ENCODE peak calls at places on chromosomes 4 and X, in five cellular contexts. M is HCT116, B is GM23338, Q is neural progenitor cell, A is OCI-LY7. T is an unnamed sample.

GRCh38 chr4:105306820-105307219 is 160.1 kb downstream of the TET2 start:
- DNase-seq in M (no peak), Q (no peak), B (no peak), A (no peak), T (no peak)

GRCh38 chr4:38094419-38094818 is 134.2 kb downstream of the PTTG2 start:
- DNase-seq in A (no peak), Q (no peak), B (peak; percentile 38), M (no peak), T (no peak)

GRCh38 chrX:21683910-21684309 is 25.8 kb upstream of the KLHL34 start:
- DNase-seq in M (no peak), B (no peak), A (no peak), Q (no peak), T (no peak)

GRCh38 chr4:95510145-95510544 is 38.6 kb downstream of the UNC5C start:
- DNase-seq in M (no peak), Q (peak; percentile 21), B (peak; percentile 55), A (peak; percentile 14), T (peak; percentile 36)

GRCh38 chrX:117996918-117997480 is 119.6 kb downstream of the KLHL13 start:
- DNase-seq in Q (no peak), M (no peak), B (peak; percentile 14), A (no peak), T (peak; percentile 65)

GRCh38 chr4:78337621-78338020 is 213.9 kb upstream of the ANXA3 start:
- DNase-seq in B (no peak), M (no peak), Q (no peak), A (no peak), T (no peak)

GRCh38 chrX:133685806-133686205 is 270.5 kb upstream of the GPC4 start:
- DNase-seq in A (no peak), Q (no peak), B (peak; percentile 40), M (no peak), T (no peak)

GRCh38 chr4:156992943-156993342 is 21.3 kb upstream of the PDGFC start:
- DNase-seq in A (no peak), B (no peak), Q (no peak), M (no peak), T (no peak)

GRCh38 chr4:151624606-151625565 is 135.9 kb downstream of the GATB start:
- DNase-seq in B (no peak), A (no peak), M (no peak), Q (no peak), T (no peak)

GRCh38 chr4:3862640-3863420 is 96.6 kb downstream of the ADRA2C start:
- DNase-seq in M (no peak), B (peak; percentile 94), Q (peak; percentile 83), A (no peak), T (no peak)

GRCh38 chrX:105648732-105649131 is 173.6 kb upstream of the NRK start:
- DNase-seq in Q (no peak), B (peak; percentile 33), M (no peak), A (no peak), T (no peak)

GRCh38 chr4:147362868-147363440 is 117.9 kb upstream of the EDNRA start:
- DNase-seq in Q (no peak), A (no peak), B (no peak), M (no peak), T (peak; percentile 43)

GRCh38 chrX:18884916-18885315 is 99.0 kb downstream of the PHKA2 start:
- DNase-seq in A (no peak), M (no peak), B (no peak), Q (no peak), T (no peak)

GRCh38 chr4:57854748-57855147 is 744.6 kb upstream of the IGFBP7 start:
- DNase-seq in Q (no peak), M (no peak), B (no peak), A (no peak), T (no peak)

GRCh38 chrX:3712870-3713224 is 602 bp downstream of the PRKX start:
- DNase-seq in B (no peak), A (no peak), Q (no peak), M (no peak), T (peak; percentile 1)

GRCh38 chrX:139882299-139882698 is 50.6 kb downstream of the ATP11C start:
- DNase-seq in M (no peak), B (no peak), A (no peak), Q (no peak), T (no peak)

GRCh38 chrX:130330706-130331105 is 9.0 kb upstream of the SLC25A14 start:
- DNase-seq in A (peak; percentile 69), Q (peak; percentile 60), B (peak; percentile 79), M (peak; percentile 64), T (peak; percentile 57)

GRCh38 chr4:94650690-94651089 is 107.1 kb upstream of the BMPR1B start:
- DNase-seq in Q (no peak), A (no peak), B (no peak), M (no peak), T (peak; percentile 15)

GRCh38 chr4:105154576-105154975 is 7.9 kb downstream of the TET2 start:
- DNase-seq in B (peak; percentile 13), A (no peak), Q (no peak), M (no peak), T (no peak)

GRCh38 chr4:125734504-125734903 is 419.7 kb downstream of the FAT4 start:
- DNase-seq in M (no peak), Q (no peak), A (no peak), B (no peak), T (no peak)

GRCh38 chrX:46803140-46803539 is 33.7 kb upstream of the RP2 start:
- DNase-seq in A (peak; percentile 22), M (no peak), Q (no peak), B (peak; percentile 37), T (peak; percentile 46)

GRCh38 chr4:74444891-74445642 is at the start of gene AREG:
- DNase-seq in B (peak; percentile 90), A (peak; percentile 18), M (peak; percentile 83), Q (peak; percentile 78), T (peak; percentile 68)

GRCh38 chrX:45527834-45528233 is 327.2 kb upstream of the DIPK2B start:
- DNase-seq in A (no peak), B (no peak), M (no peak), Q (no peak), T (no peak)

GRCh38 chr4:142326181-142326580 is 519.9 kb downstream of the INPP4B start:
- DNase-seq in M (no peak), Q (no peak), B (no peak), A (no peak), T (no peak)

GRCh38 chrX:14497184-14497666 is 32.1 kb upstream of the GLRA2 start:
- DNase-seq in Q (no peak), B (no peak), M (no peak), A (no peak), T (no peak)

GRCh38 chr4:47640911-47641310 is 155.8 kb downstream of the ATP10D start:
- DNase-seq in M (no peak), B (no peak), Q (no peak), A (no peak), T (no peak)

GRCh38 chrX:19034025-19034424 is 50.1 kb upstream of the PHKA2 start:
- DNase-seq in Q (no peak), M (no peak), A (no peak), B (no peak), T (peak; percentile 41)

GRCh38 chr4:3437998-3438846 is 3.5 kb upstream of the HGFAC start:
- DNase-seq in Q (no peak), M (no peak), A (no peak), B (no peak), T (no peak)

GRCh38 chr4:146245246-146245645 is 30.9 kb downstream of the REELD1 start:
- DNase-seq in M (no peak), A (no peak), Q (no peak), B (no peak), T (no peak)

GRCh38 chr4:146243883-146244277 is 29.5 kb downstream of the REELD1 start:
- DNase-seq in B (no peak), M (no peak), Q (no peak), A (no peak), T (no peak)

GRCh38 chr4:146244496-146244895 is 30.2 kb downstream of the REELD1 start:
- DNase-seq in B (no peak), Q (no peak), A (no peak), M (no peak), T (no peak)

GRCh38 chr4:146245899-146246298 is 31.6 kb downstream of the REELD1 start:
- DNase-seq in B (no peak), M (no peak), Q (no peak), A (no peak), T (no peak)

DNA sequence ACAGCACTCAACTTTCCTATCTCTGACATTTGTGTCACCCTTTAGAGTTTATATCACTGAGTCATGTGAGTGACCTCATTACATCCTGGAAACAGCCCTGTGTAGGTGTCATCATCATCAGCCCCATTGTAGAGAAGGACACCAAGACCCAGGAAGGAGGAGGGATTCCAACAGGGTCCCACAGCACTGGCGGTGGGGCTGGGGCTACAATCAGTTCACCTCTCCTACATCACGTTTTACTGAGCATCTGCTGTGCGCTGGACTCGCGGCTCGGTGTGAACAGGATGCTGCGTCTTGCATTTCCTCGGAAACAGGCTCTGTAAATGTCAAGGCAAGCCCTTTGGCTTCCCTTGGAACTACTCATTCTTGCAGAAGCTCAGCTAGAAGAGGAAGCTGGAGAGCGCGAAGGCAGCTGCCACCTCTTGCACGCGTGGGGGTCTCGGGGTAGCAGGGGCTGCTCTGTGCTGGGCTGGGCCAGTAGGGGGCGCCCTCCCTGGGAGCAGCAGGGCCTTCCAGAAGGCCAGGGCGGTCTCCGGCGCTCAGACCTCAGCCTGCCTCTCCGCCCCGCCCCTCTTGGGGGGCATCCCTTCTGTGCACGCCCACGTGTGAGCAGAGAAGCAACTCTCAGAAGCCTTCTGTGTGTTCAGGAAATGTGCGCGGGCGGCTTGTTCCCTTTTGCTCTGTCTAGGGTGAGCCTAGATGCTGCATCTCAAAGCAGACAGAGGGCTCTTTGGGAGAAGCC is 29.0 kb downstream of the REELD1 start:
- DNase-seq in Q (peak; percentile 27), M (no peak), A (peak; percentile 10), B (peak; percentile 76), T (peak; percentile 21)
- TF ChIP-seq CTCF in Q (peak; percentile 56), M (no peak), A (peak; percentile 84), B (peak; percentile 91), T (peak; percentile 78)

GRCh38 chrX:49232525-49232924 is 615 bp downstream of the CACNA1F start:
- DNase-seq in A (no peak), Q (no peak), M (no peak), B (no peak), T (no peak)

GRCh38 chrX:49237060-49237459 is 1.8 kb downstream of the CCDC22 start:
- DNase-seq in Q (no peak), B (no peak), A (no peak), M (no peak), T (no peak)

GRCh38 chrX:49233176-49233575 is at the start of gene CACNA1F:
- DNase-seq in A (no peak), B (no peak), M (no peak), Q (no peak), T (no peak)

GRCh38 chrX:49231333-49232000 is 1.7 kb downstream of the CACNA1F start:
- DNase-seq in B (no peak), M (no peak), A (no peak), Q (no peak), T (no peak)

GRCh38 chrX:49233887-49234555 is 881 bp upstream of the CACNA1F start:
- DNase-seq in A (no peak), B (no peak), M (no peak), Q (no peak), T (no peak)
- H3K4me3 ChIP-seq in A (no peak overlapping the region), B (no peak overlapping the region), M (no peak overlapping the region), Q (no peak overlapping the region), T (no peak overlapping the region)

GRCh38 chr4:16227462-16227868 is 1.2 kb upstream of the TAPT1 start:
- DNase-seq in M (no peak), B (peak; percentile 40), Q (peak; percentile 20), A (peak; percentile 49), T (peak; percentile 13)
- TF ChIP-seq EZH2phosphoT487 in M (no peak), B (no peak), Q (no peak), A (no peak), T (no peak)

GRCh38 chrX:120486786-120487185 is 17.7 kb upstream of the LAMP2 start:
- DNase-seq in B (no peak), A (no peak), M (no peak), Q (no peak), T (no peak)

GRCh38 chrX:120485562-120486520 is 16.7 kb upstream of the LAMP2 start:
- DNase-seq in M (peak; percentile 80), B (peak; percentile 86), Q (peak; percentile 74), A (peak; percentile 52), T (peak; percentile 86)
- TF ChIP-seq CTCF in M (peak; percentile 62), B (peak; percentile 43), Q (peak; percentile 56), A (peak; percentile 69), T (peak; percentile 68)

T was measured in PC-3.